ENCODE peak calls at places on chromosomes 2 and 18, in four cellular contexts. K, R, D and J are unnamed samples.

GRCh38 chr2:223993634-223994232 is 36.5 kb downstream of the MRPL44 start:
- DNase-seq in D (peak; percentile 65), R (peak; percentile 74), K (no peak), J (peak; percentile 39)

GRCh38 chr2:105294844-105295481 is 34.6 kb downstream of the TGFBRAP1 start:
- DNase-seq in R (peak; percentile 57), D (peak; percentile 58), K (no peak), J (no peak)

GRCh38 chr2:177589191-177589590 is 196.6 kb downstream of the AGPS start:
- DNase-seq in K (no peak), D (no peak), R (no peak), J (no peak)

GRCh38 chr18:9275890-9276289 is 58.7 kb upstream of the TWSG1 start:
- DNase-seq in R (no peak), D (no peak), K (no peak), J (no peak)

GRCh38 chr2:217847106-217847505 is 155.7 kb downstream of the TNS1 start:
- DNase-seq in D (no peak), K (no peak), R (no peak), J (no peak)

GRCh38 chr2:171864357-171864985 is 29.6 kb downstream of the SLC25A12 start:
- DNase-seq in K (no peak), R (no peak), D (no peak), J (no peak)

GRCh38 chr2:230582851-230583283 is 129.8 kb upstream of the CAB39 start:
- DNase-seq in R (peak; percentile 37), K (no peak), D (no peak), J (no peak)

GRCh38 chr18:40079786-40080185 is 1875.2 kb upstream of the PIK3C3 start:
- DNase-seq in D (no peak), R (no peak), K (no peak), J (no peak)

GRCh38 chr2:217942731-217943335 is 60.0 kb downstream of the TNS1 start:
- DNase-seq in K (peak; percentile 37), D (no peak), R (no peak), J (no peak)

GRCh38 chr2:37789988-37790387 is 118.5 kb upstream of the CDC42EP3 start:
- DNase-seq in R (no peak), K (no peak), D (no peak), J (no peak)

GRCh38 chr2:218815649-218816048 is 16.0 kb downstream of the PRKAG3 start:
- DNase-seq in R (no peak), D (no peak), K (no peak), J (no peak)

GRCh38 chr2:68889500-68889899 is 18.3 kb upstream of the BMP10 start:
- DNase-seq in R (no peak), D (no peak), K (no peak), J (no peak)

GRCh38 chr2:215920244-215921100 is 92.9 kb downstream of the MREG start:
- DNase-seq in D (peak; percentile 24), R (peak; percentile 87), K (peak; percentile 52), J (peak; percentile 47)

GRCh38 chr18:3998698-3999333 is 456.3 kb downstream of the DLGAP1 start:
- DNase-seq in K (no peak), D (no peak), R (peak; percentile 61), J (no peak)

GRCh38 chr2:40224321-40224720 is 227.6 kb downstream of the SLC8A1 start:
- DNase-seq in R (no peak), D (no peak), K (no peak), J (no peak)

GRCh38 chr2:8309131-8309530 is 372.7 kb upstream of the ID2 start:
- DNase-seq in K (no peak), R (no peak), D (no peak), J (no peak)

GRCh38 chr2:39158351-39158750 is 37.5 kb upstream of the SOS1 start:
- DNase-seq in D (no peak), R (no peak), K (no peak), J (no peak)

GRCh38 chr2:169511818-169512217 is 2.3 kb downstream of the KLHL41 start:
- DNase-seq in D (no peak), K (no peak), R (no peak), J (no peak)

GRCh38 chr2:122145805-122146204 is 390.4 kb downstream of the TSN start:
- DNase-seq in K (no peak), D (no peak), R (no peak), J (no peak)

GRCh38 chr2:188193230-188193629 is 98.4 kb upstream of the GULP1 start:
- DNase-seq in R (no peak), D (no peak), K (no peak), J (no peak)

GRCh38 chr2:236375973-236376476 is 111.8 kb upstream of the ASB18 start:
- DNase-seq in D (no peak), K (no peak), R (no peak), J (no peak)

GRCh38 chr18:58922995-58923394 is 58.3 kb downstream of the ZNF532 start:
- DNase-seq in D (no peak), K (no peak), R (no peak), J (no peak)

GRCh38 chr2:7986431-7986830 is 695.4 kb upstream of the ID2 start:
- DNase-seq in R (no peak), K (no peak), D (no peak), J (no peak)

GRCh38 chr2:20027260-20027677 is 14.8 kb upstream of the MATN3 start:
- DNase-seq in K (no peak), R (peak; percentile 54), D (no peak), J (no peak)

GRCh38 chr2:179354739-179355537 is 90.3 kb upstream of the SESTD1 start:
- DNase-seq in D (no peak), K (no peak), R (peak; percentile 18), J (no peak)

GRCh38 chr2:197212344-197213262 is 98.0 kb downstream of the ANKRD44 start:
- DNase-seq in K (no peak), D (no peak), R (no peak), J (peak; percentile 24)

GRCh38 chr2:219252084-219252483 is 959 bp upstream of the TUBA4B start:
- DNase-seq in K (no peak), R (no peak), D (no peak), J (no peak)

GRCh38 chr2:64400103-64400728 is 53.7 kb upstream of the LGALSL start:
- DNase-seq in K (no peak), R (no peak), D (no peak), J (no peak)

GRCh38 chr2:235536711-235537110 is 42.9 kb downstream of the AGAP1 start:
- DNase-seq in K (peak; percentile 19), D (no peak), R (no peak), J (no peak)

GRCh38 chr2:61855178-61855523 is 1.3 kb upstream of the FAM161A start:
- DNase-seq in D (no peak), K (peak; percentile 61), R (peak; percentile 36), J (no peak)

GRCh38 chr2:210162466-210163124 is 8.6 kb downstream of the KANSL1L start:
- DNase-seq in D (no peak), R (no peak), K (no peak), J (no peak)

GRCh38 chr2:196520610-196521009 is 118.9 kb upstream of the CCDC150 start:
- DNase-seq in K (no peak), R (no peak), D (no peak), J (no peak)

GRCh38 chr2:9417725-9418124 is 5.6 kb downstream of the ITGB1BP1 start:
- DNase-seq in K (no peak), D (no peak), R (peak; percentile 18), J (no peak)

GRCh38 chr2:238290715-238291549 is 2.5 kb upstream of the PER2 start:
- DNase-seq in R (no peak), D (peak; percentile 45), K (peak; percentile 65), J (no peak)

GRCh38 chr2:29706171-29706690 is 215.2 kb downstream of the ALK start:
- DNase-seq in R (no peak), D (no peak), K (no peak), J (no peak)

GRCh38 chr2:241094924-241095420 is 7.1 kb downstream of the MTERF4 start:
- DNase-seq in D (no peak), K (no peak), R (no peak), J (no peak)

GRCh38 chr2:66794115-66794514 is 359.2 kb downstream of the MEIS1 start:
- DNase-seq in R (no peak), D (no peak), K (no peak), J (no peak)

GRCh38 chr2:238378230-238379095 is 48.3 kb upstream of the ASB1 start:
- DNase-seq in D (no peak), R (no peak), K (no peak), J (no peak)

DNA sequence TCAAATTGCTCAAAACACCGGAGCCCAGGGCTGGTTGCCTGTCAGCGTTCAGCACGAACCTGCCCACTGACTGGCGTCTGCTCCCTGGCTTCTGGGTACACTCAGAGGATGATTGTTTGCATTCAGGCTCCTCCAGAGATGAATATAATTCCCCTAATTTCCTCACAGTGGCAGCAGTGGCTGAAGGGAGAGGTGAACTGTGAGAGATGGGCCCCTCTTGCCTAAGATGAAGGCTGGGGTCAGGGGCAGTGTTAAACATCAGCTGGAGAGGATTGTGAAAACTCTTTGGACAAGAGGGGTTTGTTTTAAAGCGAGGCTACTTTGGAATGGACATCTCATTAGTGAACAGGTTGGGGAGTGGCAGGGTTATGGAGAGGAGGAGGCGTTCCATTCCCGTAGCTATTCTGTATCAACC is 31.0 kb downstream of the TCF7L1 start:
- DNase-seq in D (no peak), R (no peak), K (peak; percentile 12), J (no peak)
- TF ChIP-seq CTCF in D (no peak), R (no peak), K (no peak), J (no peak)

DNA sequence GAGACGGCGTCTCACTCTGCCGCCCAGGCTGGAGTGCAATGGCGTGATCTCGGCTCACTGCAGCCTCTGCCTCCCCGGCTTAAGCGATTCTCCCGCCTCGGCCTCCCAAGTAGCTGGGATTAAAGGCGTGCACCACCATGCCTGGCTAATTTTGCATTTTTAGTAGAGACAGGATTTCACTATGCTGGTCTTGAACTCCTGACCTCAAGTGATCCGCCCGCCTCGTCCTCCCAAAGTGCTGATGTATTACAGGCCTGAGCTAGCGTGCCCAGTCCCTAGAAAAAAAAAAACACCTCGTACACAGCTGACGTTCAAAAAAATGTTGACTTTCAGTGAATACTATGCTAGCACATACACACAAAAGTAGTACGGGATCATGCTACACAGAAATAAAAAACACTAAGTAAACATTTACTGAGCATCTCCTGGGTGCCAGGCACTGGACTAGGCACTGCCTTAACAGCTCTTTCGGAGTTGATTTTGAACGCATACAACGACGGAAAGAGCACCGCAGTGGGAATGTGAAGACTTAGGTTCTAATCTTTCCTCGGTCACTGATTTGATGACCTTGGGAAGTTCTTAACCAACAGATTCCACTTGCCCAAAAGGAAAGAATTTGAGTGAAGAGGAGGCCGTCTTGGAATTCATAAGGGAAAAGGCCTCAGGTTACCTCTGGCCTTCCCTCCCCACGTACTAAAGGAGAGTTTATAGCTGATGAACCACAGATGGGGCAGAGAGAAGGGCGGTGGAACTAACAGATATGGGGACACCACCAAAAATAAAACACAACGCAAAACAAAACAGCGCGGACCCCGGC is 1.1 kb downstream of the DNAJC27 start:
- DNase-seq in K (no peak), D (no peak), R (peak; percentile 57), J (no peak)
- H3K27ac ChIP-seq in K (peak overlapping the region; percentile 97), D (peak overlapping the region; percentile 98), R (peak overlapping the region; percentile 90), J (peak overlapping the region; percentile 99)

GRCh38 chr2:109208071-109208950 is 79.3 kb downstream of the SH3RF3 start:
- DNase-seq in R (no peak), D (no peak), K (no peak), J (no peak)
- TF ChIP-seq CTCF in R (no peak), D (no peak), K (peak; percentile 23), J (no peak)

GRCh38 chr2:208039661-208040060 is 14.3 kb upstream of the PLEKHM3 start:
- DNase-seq in D (no peak), R (no peak), K (no peak), J (no peak)
- H3K27ac ChIP-seq in D (no peak overlapping the region), R (no peak overlapping the region), K (no peak overlapping the region), J (no peak overlapping the region)